ENCODE peak calls at places on chromosomes 12 and 14, in five cellular contexts. V is Daoy, M is uterus, O is NAMALWA, P is anterior cingulate cortex. Q is an unnamed sample.
A peak's percentile ranks its signal among the peaks of the same experiment; 100 is the strongest.

GRCh38 chr12:112466011-112466422 is 47.3 kb downstream of the PTPN11 start:
- DNase-seq in P (no peak), V (no peak), M (no peak), O (no peak), Q (no peak)

GRCh38 chr14:85471744-85472143 is 58.2 kb upstream of the FLRT2 start:
- DNase-seq in O (no peak), V (peak; percentile 82), M (peak; percentile 13), P (no peak), Q (peak; percentile 80)

GRCh38 chr14:74501135-74501614 is 7.6 kb downstream of the ISCA2 start:
- DNase-seq in M (peak; percentile 88), P (peak; percentile 38), V (peak; percentile 80), O (peak; percentile 16), Q (peak; percentile 49)

GRCh38 chr14:49880267-49881064 is 12.4 kb upstream of the ARF6 start:
- DNase-seq in V (peak; percentile 41), M (no peak), O (no peak), P (no peak), Q (peak; percentile 80)

GRCh38 chr14:24196071-24197061 is 1.1 kb upstream of the TM9SF1 start:
- DNase-seq in O (peak; percentile 74), V (peak; percentile 33), P (no peak), M (no peak), Q (no peak)

GRCh38 chr14:106586098-106586704 is 1059.8 kb downstream of the TMEM121 start:
- DNase-seq in P (no peak), V (peak; percentile 46), O (peak; percentile 79), M (no peak), Q (no peak)

GRCh38 chr12:27940756-27941402 is 31.7 kb downstream of the PTHLH start:
- DNase-seq in O (peak; percentile 92), P (peak; percentile 2), M (peak; percentile 54), V (peak; percentile 81), Q (peak; percentile 71)

GRCh38 chr14:91341331-91342242 is 76.0 kb downstream of the CCDC88C start:
- DNase-seq in V (no peak), P (no peak), O (no peak), M (no peak), Q (no peak)

GRCh38 chr12:56565510-56566101 is 44.0 kb downstream of the RBMS2 start:
- DNase-seq in M (peak; percentile 72), P (no peak), V (peak; percentile 65), O (peak; percentile 73), Q (peak; percentile 64)

GRCh38 chr14:76201162-76201561 is 49.4 kb downstream of the GPATCH2L start:
- DNase-seq in V (peak; percentile 45), O (no peak), P (no peak), M (no peak), Q (peak; percentile 42)

GRCh38 chr12:124428136-124428791 is 133.4 kb downstream of the RFLNA start:
- DNase-seq in M (peak; percentile 80), V (no peak), P (peak; percentile 58), O (no peak), Q (peak; percentile 62)

GRCh38 chr12:64826234-64826633 is 1.8 kb downstream of the TBC1D30 start:
- DNase-seq in V (peak; percentile 79), P (peak; percentile 6), O (no peak), M (peak; percentile 35), Q (peak; percentile 21)

GRCh38 chr12:11927311-11927935 is 143.3 kb upstream of the BCL2L14 start:
- DNase-seq in O (no peak), V (no peak), P (no peak), M (no peak), Q (no peak)

GRCh38 chr14:104134061-104134965 is 4.1 kb upstream of the KIF26A start:
- DNase-seq in V (no peak), O (no peak), P (no peak), M (no peak), Q (no peak)

GRCh38 chr12:15693233-15693911 is 95.8 kb downstream of the EPS8 start:
- DNase-seq in M (no peak), O (no peak), V (no peak), P (no peak), Q (no peak)

GRCh38 chr14:22836301-22837058 is at the start of gene MMP14:
- DNase-seq in P (no peak), M (peak; percentile 85), O (no peak), V (peak; percentile 89), Q (no peak)

Q was measured in A172.